ENCODE peak calls at places on chromosomes 11 and 22, in eight cellular contexts. J is osteoblast, C is M059J, N is NCI-H146, X is GM03348, H is mammary epithelial cell, F is neuronal stem cell, W is PC-3. M is an unnamed sample.

GRCh38 chr11:106021181-106021966 is 666 bp downstream of the MSANTD4 start:
- DNase-seq in J (peak), W (peak), N (peak), C (peak), X (peak), H (no peak), F (no peak), M (peak)

GRCh38 chr22:35617137-35617755 is at the start of gene MB:
- DNase-seq in W (no peak), C (no peak), X (no peak), H (no peak), N (no peak), F (no peak), J (no peak), M (no peak)

GRCh38 chr22:38167988-38168407 is 13.6 kb downstream of the PLA2G6 start:
- DNase-seq in W (no peak), J (peak), C (no peak), X (no peak), H (peak), F (no peak), N (no peak), M (no peak)

GRCh38 chr11:102097175-102097574 is 13.1 kb upstream of the YAP1 start:
- DNase-seq in F (no peak), J (no peak), W (no peak), H (no peak), N (no peak), C (no peak), X (no peak), M (no peak)

GRCh38 chr11:3222003-3222855 is 3.6 kb upstream of the MRGPRG start:
- DNase-seq in N (no peak), W (no peak), X (peak), C (no peak), J (peak), H (no peak), F (no peak), M (no peak)

GRCh38 chr11:120147094-120147949 is 9.4 kb upstream of the TRIM29 start:
- DNase-seq in W (no peak), J (no peak), H (no peak), X (peak), F (no peak), C (no peak), N (no peak), M (no peak)

GRCh38 chr11:81840375-81840774 is 893.3 kb downstream of the FAM181B start:
- DNase-seq in X (no peak), C (no peak), N (no peak), J (no peak), F (no peak), W (no peak), H (no peak), M (no peak)

GRCh38 chr11:130979386-130979972 is 63.2 kb upstream of the SNX19 start:
- DNase-seq in J (peak), X (peak), W (peak), C (peak), H (peak), N (no peak), F (no peak), M (peak)

GRCh38 chr22:27480487-27480886 is 321.1 kb downstream of the MN1 start:
- DNase-seq in N (peak), F (peak), C (no peak), J (no peak), X (no peak), W (peak), H (no peak), M (no peak)

GRCh38 chr11:8327761-8328192 is 64.1 kb upstream of the LMO1 start:
- DNase-seq in W (no peak), J (peak), N (no peak), C (peak), H (no peak), F (no peak), X (no peak), M (no peak)

GRCh38 chr11:94100253-94100652 is 28.4 kb upstream of the PANX1 start:
- DNase-seq in X (no peak), N (no peak), J (no peak), C (no peak), W (peak), H (peak), F (no peak), M (no peak)

GRCh38 chr22:17570851-17571631 is 7.7 kb downstream of the SLC25A18 start:
- DNase-seq in F (no peak), H (peak), J (peak), N (no peak), X (peak), W (no peak), C (peak), M (peak)

GRCh38 chr22:42288791-42289190 is 18.3 kb upstream of the TCF20 start:
- DNase-seq in C (no peak), J (peak), H (peak), X (no peak), F (no peak), W (no peak), N (no peak), M (no peak)

GRCh38 chr11:117861151-117862018 is 15.1 kb downstream of the FXYD6 start:
- DNase-seq in C (peak), X (no peak), F (peak), N (peak), W (peak), H (no peak), J (no peak), M (no peak)

GRCh38 chr11:96278039-96278897 is 64.7 kb downstream of the MAML2 start:
- DNase-seq in C (peak), N (no peak), H (peak), W (peak), J (no peak), X (no peak), F (no peak), M (peak)

GRCh38 chr22:21775061-21775460 is 39.5 kb upstream of the YPEL1 start:
- DNase-seq in N (no peak), C (no peak), X (no peak), W (no peak), F (no peak), J (no peak), H (peak), M (no peak)

GRCh38 chr11:115184901-115185300 is 319.3 kb downstream of the CADM1 start:
- DNase-seq in C (no peak), F (no peak), H (no peak), W (no peak), J (no peak), X (no peak), N (no peak), M (no peak)

GRCh38 chr22:50098052-50098451 is 8.2 kb downstream of the MOV10L1 start:
- DNase-seq in C (no peak), J (no peak), H (no peak), N (no peak), W (no peak), F (no peak), X (no peak), M (no peak)

GRCh38 chr11:10322830-10323792 is 18.2 kb downstream of the ADM start:
- DNase-seq in F (no peak), N (peak), H (peak), W (peak), C (peak), X (peak), J (no peak), M (peak)

M was measured in ELR.